ENCODE peak calls at places on chromosomes 2 and 18, in ten cellular contexts. One of them, this sample, is unnamed.

GRCh38 chr18:75261430-75262223 is 51.0 kb downstream of the TSHZ1 start:
- DNase-seq in heart right ventricle: no peak
- DNase-seq in GM12864: peak
- DNase-seq in caudate nucleus: no peak
- DNase-seq in aorta: no peak
- DNase-seq in dorsolateral prefrontal cortex: no peak
- DNase-seq in HCT116: no peak
- DNase-seq in stimulated activated naive CD8-positive, alpha-beta T cell treated with anti-CD3 and anti-CD28 coated beads, Interleukin-15, amount 100 ng/mL, for 72 hours: no peak
- DNase-seq in nucleus accumbens: no peak
- DNase-seq in NCI-H1092: no peak
- DNase-seq in this sample: no peak

GRCh38 chr18:58202406-58202730 is 158.3 kb downstream of the NEDD4L start:
- DNase-seq in heart right ventricle: no peak
- DNase-seq in GM12864: no peak
- DNase-seq in caudate nucleus: no peak
- DNase-seq in aorta: no peak
- DNase-seq in dorsolateral prefrontal cortex: no peak
- DNase-seq in HCT116: no peak
- DNase-seq in stimulated activated naive CD8-positive, alpha-beta T cell treated with anti-CD3 and anti-CD28 coated beads, Interleukin-15, amount 100 ng/mL, for 72 hours: no peak
- DNase-seq in nucleus accumbens: no peak
- DNase-seq in NCI-H1092: no peak
- DNase-seq in this sample: no peak

GRCh38 chr2:171509945-171510731 is 12.1 kb upstream of the CYBRD1 start:
- DNase-seq in heart right ventricle: no peak
- DNase-seq in GM12864: peak
- DNase-seq in caudate nucleus: no peak
- DNase-seq in aorta: no peak
- DNase-seq in dorsolateral prefrontal cortex: no peak
- DNase-seq in HCT116: no peak
- DNase-seq in stimulated activated naive CD8-positive, alpha-beta T cell treated with anti-CD3 and anti-CD28 coated beads, Interleukin-15, amount 100 ng/mL, for 72 hours: no peak
- DNase-seq in nucleus accumbens: no peak
- DNase-seq in NCI-H1092: no peak
- DNase-seq in this sample: no peak

GRCh38 chr2:95077893-95078603 is 43.6 kb downstream of the MRPS5 start:
- DNase-seq in heart right ventricle: no peak
- DNase-seq in GM12864: no peak
- DNase-seq in caudate nucleus: no peak
- DNase-seq in aorta: no peak
- DNase-seq in dorsolateral prefrontal cortex: no peak
- DNase-seq in HCT116: no peak
- DNase-seq in stimulated activated naive CD8-positive, alpha-beta T cell treated with anti-CD3 and anti-CD28 coated beads, Interleukin-15, amount 100 ng/mL, for 72 hours: no peak
- DNase-seq in nucleus accumbens: no peak
- DNase-seq in NCI-H1092: no peak
- DNase-seq in this sample: no peak

GRCh38 chr2:38073211-38074005 is 2.5 kb downstream of the CYP1B1 start:
- DNase-seq in heart right ventricle: no peak
- DNase-seq in GM12864: no peak
- DNase-seq in caudate nucleus: no peak
- DNase-seq in aorta: peak
- DNase-seq in dorsolateral prefrontal cortex: no peak
- DNase-seq in HCT116: no peak
- DNase-seq in stimulated activated naive CD8-positive, alpha-beta T cell treated with anti-CD3 and anti-CD28 coated beads, Interleukin-15, amount 100 ng/mL, for 72 hours: peak
- DNase-seq in nucleus accumbens: no peak
- DNase-seq in NCI-H1092: no peak
- DNase-seq in this sample: no peak

GRCh38 chr2:84840306-84840705 is 40.6 kb downstream of the TRABD2A start:
- DNase-seq in heart right ventricle: no peak
- DNase-seq in GM12864: no peak
- DNase-seq in caudate nucleus: no peak
- DNase-seq in aorta: no peak
- DNase-seq in dorsolateral prefrontal cortex: no peak
- DNase-seq in HCT116: no peak
- DNase-seq in stimulated activated naive CD8-positive, alpha-beta T cell treated with anti-CD3 and anti-CD28 coated beads, Interleukin-15, amount 100 ng/mL, for 72 hours: no peak
- DNase-seq in nucleus accumbens: no peak
- DNase-seq in NCI-H1092: no peak
- DNase-seq in this sample: no peak

GRCh38 chr2:240914645-240915525 is 8.7 kb downstream of the CROCC2 start:
- DNase-seq in heart right ventricle: no peak
- DNase-seq in GM12864: no peak
- DNase-seq in caudate nucleus: no peak
- DNase-seq in aorta: peak
- DNase-seq in dorsolateral prefrontal cortex: no peak
- DNase-seq in HCT116: no peak
- DNase-seq in stimulated activated naive CD8-positive, alpha-beta T cell treated with anti-CD3 and anti-CD28 coated beads, Interleukin-15, amount 100 ng/mL, for 72 hours: no peak
- DNase-seq in nucleus accumbens: no peak
- DNase-seq in NCI-H1092: no peak
- DNase-seq in this sample: no peak

GRCh38 chr2:80496770-80497169 is 192.2 kb upstream of the LRRTM1 start:
- DNase-seq in heart right ventricle: no peak
- DNase-seq in GM12864: no peak
- DNase-seq in caudate nucleus: no peak
- DNase-seq in aorta: no peak
- DNase-seq in dorsolateral prefrontal cortex: no peak
- DNase-seq in HCT116: no peak
- DNase-seq in stimulated activated naive CD8-positive, alpha-beta T cell treated with anti-CD3 and anti-CD28 coated beads, Interleukin-15, amount 100 ng/mL, for 72 hours: no peak
- DNase-seq in nucleus accumbens: peak
- DNase-seq in NCI-H1092: no peak
- DNase-seq in this sample: no peak

GRCh38 chr18:62741118-62741566 is 25.8 kb downstream of the PHLPP1 start:
- DNase-seq in heart right ventricle: no peak
- DNase-seq in GM12864: no peak
- DNase-seq in caudate nucleus: no peak
- DNase-seq in aorta: no peak
- DNase-seq in dorsolateral prefrontal cortex: no peak
- DNase-seq in HCT116: peak
- DNase-seq in stimulated activated naive CD8-positive, alpha-beta T cell treated with anti-CD3 and anti-CD28 coated beads, Interleukin-15, amount 100 ng/mL, for 72 hours: no peak
- DNase-seq in nucleus accumbens: no peak
- DNase-seq in NCI-H1092: no peak
- DNase-seq in this sample: no peak

GRCh38 chr2:208129804-208130712 is at the start of gene CRYGC:
- DNase-seq in heart right ventricle: no peak
- DNase-seq in GM12864: no peak
- DNase-seq in caudate nucleus: no peak
- DNase-seq in aorta: no peak
- DNase-seq in dorsolateral prefrontal cortex: no peak
- DNase-seq in HCT116: no peak
- DNase-seq in stimulated activated naive CD8-positive, alpha-beta T cell treated with anti-CD3 and anti-CD28 coated beads, Interleukin-15, amount 100 ng/mL, for 72 hours: no peak
- DNase-seq in nucleus accumbens: no peak
- DNase-seq in NCI-H1092: no peak
- DNase-seq in this sample: no peak

GRCh38 chr18:48077291-48077690 is 146.8 kb upstream of the SMAD2 start:
- DNase-seq in heart right ventricle: no peak
- DNase-seq in GM12864: no peak
- DNase-seq in caudate nucleus: no peak
- DNase-seq in aorta: no peak
- DNase-seq in dorsolateral prefrontal cortex: no peak
- DNase-seq in HCT116: no peak
- DNase-seq in stimulated activated naive CD8-positive, alpha-beta T cell treated with anti-CD3 and anti-CD28 coated beads, Interleukin-15, amount 100 ng/mL, for 72 hours: no peak
- DNase-seq in nucleus accumbens: no peak
- DNase-seq in NCI-H1092: no peak
- DNase-seq in this sample: no peak

GRCh38 chr2:170411660-170412059 is 233.7 kb downstream of the MYO3B start:
- DNase-seq in heart right ventricle: no peak
- DNase-seq in GM12864: no peak
- DNase-seq in caudate nucleus: no peak
- DNase-seq in aorta: no peak
- DNase-seq in dorsolateral prefrontal cortex: no peak
- DNase-seq in HCT116: no peak
- DNase-seq in stimulated activated naive CD8-positive, alpha-beta T cell treated with anti-CD3 and anti-CD28 coated beads, Interleukin-15, amount 100 ng/mL, for 72 hours: no peak
- DNase-seq in nucleus accumbens: no peak
- DNase-seq in NCI-H1092: no peak
- DNase-seq in this sample: no peak

GRCh38 chr2:178473931-178474330 is 4.5 kb downstream of the FKBP7 start:
- DNase-seq in heart right ventricle: no peak
- DNase-seq in GM12864: no peak
- DNase-seq in caudate nucleus: no peak
- DNase-seq in aorta: no peak
- DNase-seq in dorsolateral prefrontal cortex: no peak
- DNase-seq in HCT116: no peak
- DNase-seq in stimulated activated naive CD8-positive, alpha-beta T cell treated with anti-CD3 and anti-CD28 coated beads, Interleukin-15, amount 100 ng/mL, for 72 hours: no peak
- DNase-seq in nucleus accumbens: no peak
- DNase-seq in NCI-H1092: no peak
- DNase-seq in this sample: no peak

GRCh38 chr2:57617327-57617726 is 429.3 kb upstream of the VRK2 start:
- DNase-seq in heart right ventricle: no peak
- DNase-seq in GM12864: no peak
- DNase-seq in caudate nucleus: no peak
- DNase-seq in aorta: no peak
- DNase-seq in dorsolateral prefrontal cortex: no peak
- DNase-seq in HCT116: no peak
- DNase-seq in stimulated activated naive CD8-positive, alpha-beta T cell treated with anti-CD3 and anti-CD28 coated beads, Interleukin-15, amount 100 ng/mL, for 72 hours: no peak
- DNase-seq in nucleus accumbens: no peak
- DNase-seq in NCI-H1092: no peak
- DNase-seq in this sample: no peak

GRCh38 chr2:221961561-221961960 is 337.2 kb downstream of the PAX3 start:
- DNase-seq in heart right ventricle: no peak
- DNase-seq in GM12864: no peak
- DNase-seq in caudate nucleus: no peak
- DNase-seq in aorta: no peak
- DNase-seq in dorsolateral prefrontal cortex: no peak
- DNase-seq in HCT116: no peak
- DNase-seq in stimulated activated naive CD8-positive, alpha-beta T cell treated with anti-CD3 and anti-CD28 coated beads, Interleukin-15, amount 100 ng/mL, for 72 hours: no peak
- DNase-seq in nucleus accumbens: no peak
- DNase-seq in NCI-H1092: no peak
- DNase-seq in this sample: no peak

GRCh38 chr18:22900558-22901183 is 32.5 kb upstream of the RBBP8 start:
- DNase-seq in heart right ventricle: peak
- DNase-seq in GM12864: no peak
- DNase-seq in caudate nucleus: peak
- DNase-seq in aorta: no peak
- DNase-seq in dorsolateral prefrontal cortex: no peak
- DNase-seq in HCT116: no peak
- DNase-seq in stimulated activated naive CD8-positive, alpha-beta T cell treated with anti-CD3 and anti-CD28 coated beads, Interleukin-15, amount 100 ng/mL, for 72 hours: no peak
- DNase-seq in nucleus accumbens: no peak
- DNase-seq in NCI-H1092: peak
- DNase-seq in this sample: no peak

GRCh38 chr2:134367915-134368911 is 114.3 kb downstream of the MGAT5 start:
- DNase-seq in heart right ventricle: no peak
- DNase-seq in GM12864: no peak
- DNase-seq in caudate nucleus: no peak
- DNase-seq in aorta: peak
- DNase-seq in dorsolateral prefrontal cortex: no peak
- DNase-seq in HCT116: no peak
- DNase-seq in stimulated activated naive CD8-positive, alpha-beta T cell treated with anti-CD3 and anti-CD28 coated beads, Interleukin-15, amount 100 ng/mL, for 72 hours: no peak
- DNase-seq in nucleus accumbens: no peak
- DNase-seq in NCI-H1092: no peak
- DNase-seq in this sample: no peak

GRCh38 chr18:33578371-33579146 is 540 bp downstream of the ASXL3 start:
- DNase-seq in heart right ventricle: peak
- DNase-seq in GM12864: no peak
- DNase-seq in caudate nucleus: peak
- DNase-seq in aorta: peak
- DNase-seq in dorsolateral prefrontal cortex: peak
- DNase-seq in HCT116: no peak
- DNase-seq in stimulated activated naive CD8-positive, alpha-beta T cell treated with anti-CD3 and anti-CD28 coated beads, Interleukin-15, amount 100 ng/mL, for 72 hours: no peak
- DNase-seq in nucleus accumbens: no peak
- DNase-seq in NCI-H1092: peak
- DNase-seq in this sample: peak

GRCh38 chr2:161077367-161078210 is 82.6 kb upstream of the TANK start:
- DNase-seq in heart right ventricle: peak
- DNase-seq in GM12864: peak
- DNase-seq in caudate nucleus: no peak
- DNase-seq in aorta: no peak
- DNase-seq in dorsolateral prefrontal cortex: no peak
- DNase-seq in HCT116: no peak
- DNase-seq in stimulated activated naive CD8-positive, alpha-beta T cell treated with anti-CD3 and anti-CD28 coated beads, Interleukin-15, amount 100 ng/mL, for 72 hours: peak
- DNase-seq in nucleus accumbens: no peak
- DNase-seq in NCI-H1092: no peak
- DNase-seq in this sample: no peak

GRCh38 chr2:152322222-152322621 is 12.8 kb upstream of the FMNL2 start:
- DNase-seq in heart right ventricle: no peak
- DNase-seq in GM12864: no peak
- DNase-seq in caudate nucleus: no peak
- DNase-seq in aorta: no peak
- DNase-seq in dorsolateral prefrontal cortex: no peak
- DNase-seq in HCT116: no peak
- DNase-seq in stimulated activated naive CD8-positive, alpha-beta T cell treated with anti-CD3 and anti-CD28 coated beads, Interleukin-15, amount 100 ng/mL, for 72 hours: no peak
- DNase-seq in nucleus accumbens: no peak
- DNase-seq in NCI-H1092: no peak
- DNase-seq in this sample: no peak

GRCh38 chr18:45359275-45360009 is 255.8 kb upstream of the SLC14A2 start:
- DNase-seq in heart right ventricle: no peak
- DNase-seq in GM12864: no peak
- DNase-seq in caudate nucleus: no peak
- DNase-seq in aorta: no peak
- DNase-seq in dorsolateral prefrontal cortex: no peak
- DNase-seq in HCT116: no peak
- DNase-seq in stimulated activated naive CD8-positive, alpha-beta T cell treated with anti-CD3 and anti-CD28 coated beads, Interleukin-15, amount 100 ng/mL, for 72 hours: no peak
- DNase-seq in nucleus accumbens: no peak
- DNase-seq in NCI-H1092: no peak
- DNase-seq in this sample: no peak

GRCh38 chr2:242011516-242011915 is 142.0 kb downstream of the RTP5 start:
- DNase-seq in heart right ventricle: no peak
- DNase-seq in GM12864: no peak
- DNase-seq in caudate nucleus: no peak
- DNase-seq in aorta: no peak
- DNase-seq in dorsolateral prefrontal cortex: no peak
- DNase-seq in HCT116: no peak
- DNase-seq in stimulated activated naive CD8-positive, alpha-beta T cell treated with anti-CD3 and anti-CD28 coated beads, Interleukin-15, amount 100 ng/mL, for 72 hours: peak
- DNase-seq in nucleus accumbens: no peak
- DNase-seq in NCI-H1092: no peak
- DNase-seq in this sample: no peak

GRCh38 chr2:6909431-6910385 is 7.5 kb upstream of the RNF144A start:
- DNase-seq in heart right ventricle: no peak
- DNase-seq in GM12864: peak
- DNase-seq in caudate nucleus: no peak
- DNase-seq in aorta: no peak
- DNase-seq in dorsolateral prefrontal cortex: no peak
- DNase-seq in HCT116: no peak
- DNase-seq in stimulated activated naive CD8-positive, alpha-beta T cell treated with anti-CD3 and anti-CD28 coated beads, Interleukin-15, amount 100 ng/mL, for 72 hours: peak
- DNase-seq in nucleus accumbens: no peak
- DNase-seq in NCI-H1092: no peak
- DNase-seq in this sample: no peak

GRCh38 chr2:145036421-145036901 is 516.5 kb upstream of the ZEB2 start:
- DNase-seq in heart right ventricle: no peak
- DNase-seq in GM12864: no peak
- DNase-seq in caudate nucleus: no peak
- DNase-seq in aorta: no peak
- DNase-seq in dorsolateral prefrontal cortex: no peak
- DNase-seq in HCT116: no peak
- DNase-seq in stimulated activated naive CD8-positive, alpha-beta T cell treated with anti-CD3 and anti-CD28 coated beads, Interleukin-15, amount 100 ng/mL, for 72 hours: no peak
- DNase-seq in nucleus accumbens: no peak
- DNase-seq in NCI-H1092: no peak
- DNase-seq in this sample: no peak

GRCh38 chr2:176385838-176386237 is 116.6 kb downstream of the MTX2 start:
- DNase-seq in heart right ventricle: no peak
- DNase-seq in GM12864: no peak
- DNase-seq in caudate nucleus: no peak
- DNase-seq in aorta: no peak
- DNase-seq in dorsolateral prefrontal cortex: no peak
- DNase-seq in HCT116: no peak
- DNase-seq in stimulated activated naive CD8-positive, alpha-beta T cell treated with anti-CD3 and anti-CD28 coated beads, Interleukin-15, amount 100 ng/mL, for 72 hours: no peak
- DNase-seq in nucleus accumbens: no peak
- DNase-seq in NCI-H1092: no peak
- DNase-seq in this sample: no peak

GRCh38 chr2:85441859-85442258 is 23.3 kb downstream of the SH2D6 start:
- DNase-seq in heart right ventricle: no peak
- DNase-seq in GM12864: no peak
- DNase-seq in caudate nucleus: no peak
- DNase-seq in aorta: no peak
- DNase-seq in dorsolateral prefrontal cortex: no peak
- DNase-seq in HCT116: no peak
- DNase-seq in stimulated activated naive CD8-positive, alpha-beta T cell treated with anti-CD3 and anti-CD28 coated beads, Interleukin-15, amount 100 ng/mL, for 72 hours: no peak
- DNase-seq in nucleus accumbens: no peak
- DNase-seq in NCI-H1092: no peak
- DNase-seq in this sample: no peak

GRCh38 chr18:50870138-50870845 is 8.6 kb upstream of the ME2 start:
- DNase-seq in heart right ventricle: no peak
- DNase-seq in GM12864: no peak
- DNase-seq in caudate nucleus: no peak
- DNase-seq in aorta: no peak
- DNase-seq in dorsolateral prefrontal cortex: no peak
- DNase-seq in HCT116: peak
- DNase-seq in stimulated activated naive CD8-positive, alpha-beta T cell treated with anti-CD3 and anti-CD28 coated beads, Interleukin-15, amount 100 ng/mL, for 72 hours: no peak
- DNase-seq in nucleus accumbens: no peak
- DNase-seq in NCI-H1092: no peak
- DNase-seq in this sample: no peak

GRCh38 chr2:239036819-239037558 is 189.1 kb downstream of the TWIST2 start:
- DNase-seq in heart right ventricle: no peak
- DNase-seq in GM12864: no peak
- DNase-seq in caudate nucleus: no peak
- DNase-seq in aorta: peak
- DNase-seq in dorsolateral prefrontal cortex: peak
- DNase-seq in HCT116: no peak
- DNase-seq in stimulated activated naive CD8-positive, alpha-beta T cell treated with anti-CD3 and anti-CD28 coated beads, Interleukin-15, amount 100 ng/mL, for 72 hours: no peak
- DNase-seq in nucleus accumbens: no peak
- DNase-seq in NCI-H1092: no peak
- DNase-seq in this sample: no peak

This sample was measured in substantia nigra.